ENCODE peak calls at places on chromosomes 3 and 15, in six cellular contexts. N, W, P, X, Q and C are unnamed samples.

GRCh38 chr3:159989973-159990846 is 1.6 kb downstream of the IL12A start:
- DNase-seq in N (no peak), X (no peak), P (no peak), Q (no peak), W (no peak), C (no peak)

GRCh38 chr15:69126054-69126469 is 34.4 kb upstream of the GLCE start:
- DNase-seq in Q (peak), W (peak), X (no peak), N (no peak), P (no peak), C (no peak)

GRCh38 chr3:46662771-46663551 is 30.5 kb downstream of the ALS2CL start:
- DNase-seq in N (peak), Q (no peak), P (peak), W (peak), X (no peak), C (no peak)

GRCh38 chr15:99324082-99324620 is 72.9 kb downstream of the LRRC28 start:
- DNase-seq in N (no peak), P (no peak), W (peak), X (peak), Q (peak), C (no peak)

GRCh38 chr3:50587806-50588758 is 18.8 kb downstream of the HEMK1 start:
- DNase-seq in Q (no peak), W (no peak), N (no peak), X (no peak), P (no peak), C (no peak)

GRCh38 chr15:58988011-58988785 is 735 bp downstream of the RNF111 start:
- DNase-seq in X (no peak), N (peak), P (peak), W (peak), Q (peak), C (no peak)

GRCh38 chr3:138608322-138609214 is at the start of gene FAIM:
- DNase-seq in X (peak), P (peak), Q (peak), N (peak), W (peak), C (peak)

GRCh38 chr3:30894521-30895289 is at the start of gene GADL1:
- DNase-seq in X (no peak), N (peak), W (peak), Q (peak), P (peak), C (peak)

GRCh38 chr15:46170326-46170725 is 535.5 kb downstream of the SQOR start:
- DNase-seq in X (no peak), W (no peak), Q (no peak), N (no peak), P (no peak), C (no peak)

GRCh38 chr3:66488492-66488891 is 12.3 kb downstream of the LRIG1 start:
- DNase-seq in N (no peak), X (no peak), Q (no peak), P (no peak), W (no peak), C (no peak)

GRCh38 chr3:158509891-158510290 is 61.1 kb upstream of the MLF1 start:
- DNase-seq in W (no peak), Q (no peak), X (no peak), P (no peak), N (no peak), C (no peak)

GRCh38 chr15:35872577-35872976 is 326.6 kb upstream of the DPH6 start:
- DNase-seq in P (no peak), W (no peak), Q (no peak), X (no peak), N (no peak), C (no peak)

GRCh38 chr15:28931828-28932227 is 46.1 kb downstream of the APBA2 start:
- DNase-seq in X (no peak), Q (no peak), N (no peak), P (peak), W (no peak), C (peak)

GRCh38 chr15:34341922-34342736 is 807 bp downstream of the NOP10 start:
- DNase-seq in Q (peak), P (no peak), N (no peak), W (no peak), X (no peak), C (no peak)

GRCh38 chr3:56188201-56188600 is 280.1 kb downstream of the ERC2 start:
- DNase-seq in N (no peak), W (no peak), P (peak), Q (no peak), X (no peak), C (no peak)

GRCh38 chr3:123658118-123658859 is 73.4 kb upstream of the HACD2 start:
- DNase-seq in P (peak), Q (no peak), W (peak), X (no peak), N (peak), C (no peak)

GRCh38 chr15:78969687-78970349 is 25.0 kb upstream of the CTSH start:
- DNase-seq in N (no peak), W (no peak), X (no peak), P (no peak), Q (no peak), C (no peak)

GRCh38 chr3:187880438-187880837 is 135.2 kb upstream of the BCL6 start:
- DNase-seq in X (no peak), P (no peak), W (peak), Q (no peak), N (no peak), C (no peak)

GRCh38 chr3:101675709-101676218 is 1.2 kb downstream of the ZBTB11 start:
- DNase-seq in Q (no peak), X (no peak), P (peak), W (no peak), N (peak), C (no peak)

GRCh38 chr3:99858461-99858860 is 40.8 kb downstream of the CMSS1 start:
- DNase-seq in P (no peak), N (no peak), W (no peak), Q (no peak), X (no peak), C (no peak)

GRCh38 chr3:186298876-186299275 is 63.2 kb downstream of the DGKG start:
- DNase-seq in P (no peak), X (no peak), N (no peak), W (peak), Q (no peak), C (no peak)

GRCh38 chr15:26443321-26443720 is 329.5 kb downstream of the GABRB3 start:
- DNase-seq in N (no peak), Q (no peak), X (no peak), P (no peak), W (no peak), C (no peak)

GRCh38 chr3:46712191-46713047 is 5.2 kb downstream of the PRSS50 start:
- DNase-seq in P (no peak), W (no peak), N (no peak), X (no peak), Q (no peak), C (no peak)

GRCh38 chr3:68256635-68257034 is 602.2 kb upstream of the SUCLG2 start:
- DNase-seq in X (no peak), P (no peak), W (no peak), N (no peak), Q (peak), C (no peak)

GRCh38 chr3:5192568-5193319 is 5.2 kb downstream of the EDEM1 start:
- DNase-seq in N (no peak), Q (no peak), W (no peak), X (no peak), P (no peak), C (no peak)

GRCh38 chr3:44981751-44982150 is 5.7 kb downstream of the EXOSC7 start:
- DNase-seq in Q (no peak), P (no peak), X (no peak), W (no peak), N (no peak), C (no peak)

GRCh38 chr3:42721690-42722089 is 19.1 kb upstream of the HHATL start:
- DNase-seq in Q (no peak), X (no peak), N (no peak), W (no peak), P (no peak), C (no peak)

GRCh38 chr3:147521646-147522045 is 112.5 kb downstream of the ZIC1 start:
- DNase-seq in X (no peak), W (peak), Q (no peak), P (no peak), N (no peak), C (no peak)

GRCh38 chr3:114294940-114295480 is 1.2 kb downstream of the TIGIT start:
- DNase-seq in X (no peak), P (no peak), N (no peak), Q (no peak), W (no peak), C (no peak)

GRCh38 chr3:129690406-129690805 is 83.9 kb upstream of the PLXND1 start:
- DNase-seq in X (peak), N (peak), W (peak), P (no peak), Q (peak), C (no peak)

GRCh38 chr3:18189651-18190050 is 235.5 kb downstream of the SATB1 start:
- DNase-seq in N (no peak), X (no peak), W (peak), P (no peak), Q (no peak), C (no peak)

GRCh38 chr3:18758047-18758704 is 333.0 kb upstream of the SATB1 start:
- DNase-seq in N (peak), X (peak), P (no peak), W (no peak), Q (peak), C (no peak)

GRCh38 chr15:97745481-97746071 is 214.9 kb upstream of the ARRDC4 start:
- DNase-seq in Q (peak), P (no peak), W (peak), N (peak), X (no peak), C (no peak)

GRCh38 chr3:122101646-122102045 is 46.5 kb downstream of the CD86 start:
- DNase-seq in X (peak), Q (peak), W (peak), N (no peak), P (no peak), C (no peak)

DNA sequence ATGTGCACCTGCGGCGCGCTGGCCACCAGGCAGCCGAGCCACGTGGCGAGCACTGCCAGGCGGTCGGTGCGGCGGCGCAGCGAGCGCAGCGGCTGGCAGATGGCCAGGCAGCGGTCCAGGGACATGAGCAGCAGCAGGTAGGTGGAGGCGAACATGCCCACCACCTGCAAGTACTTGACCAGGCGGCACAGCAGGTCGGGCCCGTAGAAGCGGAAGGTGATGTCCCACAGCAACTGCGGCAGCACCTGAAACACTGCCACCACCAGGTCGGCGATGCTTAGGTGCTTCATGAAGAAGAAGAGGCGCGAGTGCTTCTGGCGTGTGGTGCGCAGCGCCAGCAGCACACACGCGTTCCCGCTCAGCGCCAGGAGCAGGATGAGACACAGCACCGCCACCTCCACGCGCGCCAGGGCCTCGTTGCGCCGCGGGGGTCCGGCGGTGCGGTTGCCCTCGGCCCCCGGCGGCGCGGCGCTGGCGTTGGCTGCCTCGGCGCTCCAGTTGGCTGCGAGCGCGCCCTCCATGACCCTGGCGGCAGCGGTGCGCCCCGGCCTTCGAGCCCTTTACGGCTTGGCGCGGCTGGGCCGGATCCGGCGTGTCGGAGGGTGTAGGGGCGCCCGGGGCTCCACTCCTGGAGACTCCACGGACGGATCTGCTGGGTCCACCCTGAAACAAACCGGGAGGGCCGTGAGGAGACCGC is 1.6 kb downstream of the OXTR start:
- DNase-seq in N (no peak), W (peak), X (no peak), P (no peak), Q (no peak), C (no peak)
- TF ChIP-seq CTCF in N (no peak), W (peak), X (no peak), P (peak), Q (no peak), C (peak)

DNA sequence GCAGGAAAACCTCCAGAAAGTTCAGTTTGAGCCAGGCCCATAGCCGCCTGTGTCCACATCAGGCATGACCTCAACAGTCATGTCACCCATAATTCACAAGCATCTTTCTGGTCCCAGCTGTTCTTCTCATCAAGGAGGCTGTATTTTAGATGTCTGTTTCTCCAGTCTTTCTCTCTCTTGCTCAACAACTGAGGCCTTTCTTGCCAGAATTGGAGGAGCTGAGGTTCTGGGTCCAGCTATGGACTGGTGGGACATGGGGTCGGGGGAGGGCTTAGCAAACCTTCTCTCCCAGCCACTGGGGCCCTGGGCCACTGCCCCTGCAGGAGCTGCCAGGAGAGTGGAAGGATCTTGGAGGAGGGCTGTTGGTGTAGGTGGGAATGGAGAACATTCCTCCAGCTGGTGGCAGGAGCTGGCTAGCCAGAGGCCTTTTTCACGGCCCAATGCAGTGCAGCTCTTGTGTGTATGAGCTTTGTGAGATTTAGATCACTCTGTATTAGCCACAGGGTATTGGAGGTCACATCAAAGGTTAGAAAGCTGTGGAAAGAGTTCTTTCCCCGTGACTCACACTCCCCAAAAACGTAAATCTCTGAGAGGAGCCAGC is 23.5 kb downstream of the MAGEF1 start:
- DNase-seq in N (peak), P (no peak), Q (no peak), W (peak), X (no peak), C (no peak)
- TF ChIP-seq CTCF in N (no peak), P (no peak), Q (no peak), W (no peak), X (no peak), C (peak)

DNA sequence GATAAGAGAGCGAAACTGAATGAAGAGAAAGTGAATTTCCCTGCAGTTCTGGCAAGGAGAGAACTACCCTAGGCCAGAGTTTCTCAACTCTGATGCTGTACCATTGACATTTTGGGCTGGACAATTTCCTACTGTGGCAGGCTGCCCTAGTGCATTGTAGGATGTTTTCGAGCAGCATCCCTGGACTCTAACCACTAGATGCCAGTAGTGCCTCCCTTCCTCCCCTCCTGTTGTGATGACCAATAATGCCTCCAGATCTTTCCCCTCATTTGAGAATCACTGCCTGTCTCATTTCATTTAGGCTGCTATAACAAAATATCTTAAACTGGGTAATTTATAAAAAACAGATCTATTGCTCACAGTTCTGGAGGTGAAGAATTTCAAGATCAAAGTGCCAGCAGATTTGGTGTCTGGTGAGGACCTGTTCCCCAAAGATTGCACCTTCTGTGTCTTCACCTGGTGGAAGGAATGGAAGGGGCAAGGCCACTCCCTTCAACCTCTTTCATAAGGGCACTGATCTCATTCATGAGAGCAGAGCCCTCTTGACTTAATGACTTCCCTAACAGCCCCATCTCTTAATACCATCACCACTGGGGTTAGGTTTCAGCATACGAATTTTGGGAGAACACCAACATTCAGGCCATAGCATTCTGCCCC is 188.9 kb upstream of the MEIS2 start:
- DNase-seq in N (no peak), Q (peak), P (no peak), W (peak), X (peak), C (no peak)
- TF ChIP-seq CTCF in N (no peak), Q (no peak), P (no peak), W (peak), X (peak), C (peak)

GRCh38 chr3:53493997-53494791 is at the start of gene CACNA1D:
- DNase-seq in P (peak), Q (no peak), N (no peak), W (peak), X (peak), C (no peak)
- TF ChIP-seq CTCF in P (no peak), Q (no peak), N (no peak), W (no peak), X (no peak), C (peak)

DNA sequence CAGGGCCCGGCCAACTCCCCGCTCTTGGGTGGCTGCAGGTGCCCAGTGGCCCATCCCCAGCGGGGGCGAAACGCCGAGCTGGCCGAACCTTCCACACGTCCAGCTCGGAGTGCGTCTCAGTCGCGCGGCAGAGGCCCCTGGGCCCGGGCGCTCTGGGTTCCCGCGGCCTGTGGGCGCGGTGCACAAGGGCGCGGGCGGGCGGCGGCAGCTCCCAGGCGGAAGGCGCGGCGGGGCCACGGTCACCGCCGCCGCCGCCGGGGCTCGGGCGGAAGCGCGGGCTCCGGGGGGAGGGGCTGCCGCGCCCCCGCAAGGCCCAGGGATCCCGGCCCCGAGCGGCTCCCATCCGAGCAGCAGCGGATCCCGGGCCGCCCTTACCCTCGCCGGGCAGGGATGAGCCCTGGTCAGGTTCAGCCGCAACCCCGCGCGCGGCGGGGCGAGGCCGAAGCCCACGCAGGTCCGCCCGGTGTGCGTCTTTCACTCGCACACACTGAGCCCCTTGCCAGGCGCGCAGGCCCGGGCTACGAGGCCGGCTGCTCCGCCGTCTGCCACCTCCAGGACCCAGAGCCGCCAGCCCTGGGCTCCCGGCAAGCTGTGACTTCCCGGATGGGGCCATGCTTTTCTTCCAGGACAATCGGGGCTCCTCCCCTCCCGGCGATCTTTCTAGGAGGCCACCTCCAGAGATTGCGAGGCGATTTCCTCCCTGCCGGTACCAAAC is 54.2 kb downstream of the CCDC54 start:
- DNase-seq in P (peak), X (no peak), Q (peak), W (peak), N (peak), C (no peak)
- TF ChIP-seq CTCF in P (no peak), X (no peak), Q (no peak), W (no peak), N (peak), C (no peak)

GRCh38 chr3:33975463-33975862 is 177.0 kb downstream of the PDCD6IP start:
- DNase-seq in W (no peak), X (no peak), P (no peak), Q (no peak), N (no peak), C (no peak)

GRCh38 chr3:33977227-33977626 is 178.8 kb downstream of the PDCD6IP start:
- DNase-seq in X (no peak), W (no peak), N (no peak), Q (no peak), P (no peak), C (no peak)

GRCh38 chr3:33982269-33982798 is 183.9 kb downstream of the PDCD6IP start:
- DNase-seq in X (no peak), P (no peak), N (no peak), W (peak), Q (no peak), C (no peak)

DNA sequence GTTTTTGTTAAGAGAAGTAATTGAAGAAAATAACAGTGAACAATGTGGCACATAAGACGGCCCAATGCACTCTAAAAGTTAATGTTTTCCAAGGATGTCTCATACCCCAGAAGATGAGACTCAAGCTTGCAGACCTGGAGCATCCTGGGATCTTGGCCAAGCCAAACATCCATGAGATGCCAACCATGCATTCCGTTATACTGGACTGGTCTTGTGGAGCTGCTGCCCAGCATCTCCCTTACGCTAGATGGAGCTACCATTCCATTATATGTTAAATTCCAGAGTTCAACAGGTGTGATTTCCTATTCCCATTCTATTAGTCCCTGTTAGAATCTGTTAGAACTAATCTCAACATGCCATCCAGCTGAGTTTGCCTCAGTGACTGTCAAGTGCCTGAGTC is 181.8 kb downstream of the PDCD6IP start:
- DNase-seq in W (peak), X (peak), P (no peak), N (peak), Q (peak), C (no peak)
- TF ChIP-seq CTCF in W (peak), X (peak), P (peak), N (no peak), Q (peak), C (peak)

DNA sequence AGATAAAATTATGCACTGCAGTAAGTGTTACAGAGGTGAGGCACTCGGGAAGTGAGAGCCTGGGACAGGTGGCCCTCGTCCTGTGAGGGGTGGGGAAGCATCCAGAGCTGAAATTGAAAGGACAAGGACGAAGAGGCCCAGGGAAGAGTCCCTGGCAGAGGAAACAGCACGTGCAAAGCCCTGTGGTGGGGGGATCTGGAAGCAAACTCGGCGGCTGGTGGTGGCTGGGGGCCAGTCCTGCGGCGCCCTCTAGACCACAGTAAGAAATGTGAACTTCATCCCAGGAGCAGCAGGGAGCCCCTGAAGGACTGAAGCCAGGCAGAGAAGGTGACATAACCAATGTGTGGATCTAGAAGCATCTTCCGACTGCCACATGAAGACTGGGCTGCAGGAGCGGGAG is 42.8 kb downstream of the GRIP2 start:
- DNase-seq in P (peak), N (no peak), W (no peak), Q (no peak), X (no peak), C (peak)
- TF ChIP-seq CTCF in P (no peak), N (no peak), W (no peak), Q (no peak), X (no peak), C (no peak)